ENCODE peak calls at places on chromosomes 12 and 14, in four cellular contexts. One of them, this sample, is unnamed.

GRCh38 chr12:48924617-48925217 is 575 bp downstream of the FKBP11 start:
- DNase-seq in SK-N-SH: peak
- DNase-seq in K562: no peak
- DNase-seq in HepG2: no peak
- DNase-seq in this sample: no peak

GRCh38 chr12:92977326-92977725 is 48.2 kb upstream of the EEA1 start:
- DNase-seq in K562: no peak
- DNase-seq in HepG2: no peak
- DNase-seq in SK-N-SH: no peak
- DNase-seq in this sample: no peak

GRCh38 chr12:6469609-6470374 is 685 bp downstream of the VAMP1 start:
- DNase-seq in SK-N-SH: no peak
- DNase-seq in K562: no peak
- DNase-seq in HepG2: no peak
- DNase-seq in this sample: no peak

GRCh38 chr12:101737476-101737875 is 1.8 kb downstream of the SYCP3 start:
- DNase-seq in SK-N-SH: no peak
- DNase-seq in HepG2: no peak
- DNase-seq in K562: no peak
- DNase-seq in this sample: no peak

GRCh38 chr14:105067140-105067968 is 2.1 kb upstream of the GPR132 start:
- DNase-seq in SK-N-SH: no peak
- DNase-seq in K562: no peak
- DNase-seq in HepG2: no peak
- DNase-seq in this sample: no peak

GRCh38 chr14:34883954-34884353 is 8.8 kb upstream of the BAZ1A start:
- DNase-seq in SK-N-SH: no peak
- DNase-seq in K562: no peak
- DNase-seq in HepG2: peak
- DNase-seq in this sample: no peak

GRCh38 chr12:132204064-132204821 is 60.0 kb downstream of the NOC4L start:
- DNase-seq in SK-N-SH: no peak
- DNase-seq in K562: no peak
- DNase-seq in HepG2: no peak
- DNase-seq in this sample: no peak

GRCh38 chr14:104885031-104885972 is 20.2 kb downstream of the CEP170B start:
- DNase-seq in HepG2: no peak
- DNase-seq in K562: no peak
- DNase-seq in SK-N-SH: no peak
- DNase-seq in this sample: no peak

GRCh38 chr12:53098354-53098981 is 1.0 kb downstream of the IGFBP6 start:
- DNase-seq in K562: peak
- DNase-seq in SK-N-SH: no peak
- DNase-seq in HepG2: no peak
- DNase-seq in this sample: peak

GRCh38 chr12:51886021-51886710 is 1.7 kb upstream of the ANKRD33 start:
- DNase-seq in HepG2: peak
- DNase-seq in SK-N-SH: no peak
- DNase-seq in K562: no peak
- DNase-seq in this sample: no peak

GRCh38 chr12:76446090-76446489 is 97.9 kb upstream of the BBS10 start:
- DNase-seq in K562: no peak
- DNase-seq in HepG2: no peak
- DNase-seq in SK-N-SH: no peak
- DNase-seq in this sample: no peak

GRCh38 chr12:16189849-16190248 is 87.6 kb downstream of the SLC15A5 start:
- DNase-seq in SK-N-SH: no peak
- DNase-seq in HepG2: peak
- DNase-seq in K562: no peak
- DNase-seq in this sample: no peak

GRCh38 chr14:36516719-36517241 is 3.3 kb downstream of the NKX2-1 start:
- DNase-seq in HepG2: no peak
- DNase-seq in SK-N-SH: peak
- DNase-seq in K562: no peak
- DNase-seq in this sample: no peak

GRCh38 chr12:93766802-93767523 is 89.8 kb downstream of the CRADD start:
- DNase-seq in K562: no peak
- DNase-seq in SK-N-SH: peak
- DNase-seq in HepG2: no peak
- DNase-seq in this sample: no peak

GRCh38 chr14:52692248-52692962 is 3.0 kb downstream of the ERO1A start:
- DNase-seq in K562: no peak
- DNase-seq in SK-N-SH: peak
- DNase-seq in HepG2: no peak
- DNase-seq in this sample: no peak

GRCh38 chr12:62693291-62694040 is 226.8 kb downstream of the MON2 start:
- DNase-seq in HepG2: no peak
- DNase-seq in K562: no peak
- DNase-seq in SK-N-SH: no peak
- DNase-seq in this sample: no peak

GRCh38 chr12:76030378-76031080 is 1.0 kb downstream of the PHLDA1 start:
- DNase-seq in HepG2: no peak
- DNase-seq in SK-N-SH: peak
- DNase-seq in K562: no peak
- DNase-seq in this sample: no peak

GRCh38 chr14:44960646-44961045 is 1.1 kb downstream of the KLHL28 start:
- DNase-seq in K562: no peak
- DNase-seq in HepG2: no peak
- DNase-seq in SK-N-SH: no peak
- DNase-seq in this sample: no peak

GRCh38 chr12:16583991-16584745 is 21.8 kb downstream of the LMO3 start:
- DNase-seq in HepG2: no peak
- DNase-seq in K562: no peak
- DNase-seq in SK-N-SH: no peak
- DNase-seq in this sample: no peak

GRCh38 chr12:58728397-58728796 is 191.9 kb downstream of the LRIG3 start:
- DNase-seq in K562: no peak
- DNase-seq in HepG2: no peak
- DNase-seq in SK-N-SH: no peak
- DNase-seq in this sample: no peak

GRCh38 chr12:65823481-65824313 is 586 bp upstream of the HMGA2 start:
- DNase-seq in HepG2: peak
- DNase-seq in K562: no peak
- DNase-seq in SK-N-SH: peak
- DNase-seq in this sample: peak

GRCh38 chr14:100374891-100375272 is 51.7 kb downstream of the SLC25A47 start:
- DNase-seq in SK-N-SH: no peak
- DNase-seq in K562: no peak
- DNase-seq in HepG2: no peak
- DNase-seq in this sample: no peak

GRCh38 chr12:122948605-122949004 is 17.7 kb downstream of the ABCB9 start:
- DNase-seq in HepG2: no peak
- DNase-seq in K562: no peak
- DNase-seq in SK-N-SH: no peak
- DNase-seq in this sample: no peak

GRCh38 chr12:22481557-22482104 is 62.7 kb downstream of the C2CD5 start:
- DNase-seq in SK-N-SH: no peak
- DNase-seq in HepG2: no peak
- DNase-seq in K562: no peak
- DNase-seq in this sample: no peak

GRCh38 chr12:48995061-48995879 is 3.9 kb downstream of the DDN start:
- DNase-seq in SK-N-SH: peak
- DNase-seq in HepG2: peak
- DNase-seq in K562: peak
- DNase-seq in this sample: peak

GRCh38 chr12:57031228-57031670 is 14.9 kb upstream of the TAC3 start:
- DNase-seq in SK-N-SH: no peak
- DNase-seq in K562: no peak
- DNase-seq in HepG2: peak
- DNase-seq in this sample: peak

GRCh38 chr14:83300454-83301064 is 1766.9 kb upstream of the SEL1L start:
- DNase-seq in SK-N-SH: peak
- DNase-seq in HepG2: peak
- DNase-seq in K562: no peak
- DNase-seq in this sample: no peak

GRCh38 chr12:133106253-133106652 is 23.8 kb downstream of the ZNF891 start:
- DNase-seq in HepG2: no peak
- DNase-seq in SK-N-SH: no peak
- DNase-seq in K562: no peak
- DNase-seq in this sample: no peak

DNA sequence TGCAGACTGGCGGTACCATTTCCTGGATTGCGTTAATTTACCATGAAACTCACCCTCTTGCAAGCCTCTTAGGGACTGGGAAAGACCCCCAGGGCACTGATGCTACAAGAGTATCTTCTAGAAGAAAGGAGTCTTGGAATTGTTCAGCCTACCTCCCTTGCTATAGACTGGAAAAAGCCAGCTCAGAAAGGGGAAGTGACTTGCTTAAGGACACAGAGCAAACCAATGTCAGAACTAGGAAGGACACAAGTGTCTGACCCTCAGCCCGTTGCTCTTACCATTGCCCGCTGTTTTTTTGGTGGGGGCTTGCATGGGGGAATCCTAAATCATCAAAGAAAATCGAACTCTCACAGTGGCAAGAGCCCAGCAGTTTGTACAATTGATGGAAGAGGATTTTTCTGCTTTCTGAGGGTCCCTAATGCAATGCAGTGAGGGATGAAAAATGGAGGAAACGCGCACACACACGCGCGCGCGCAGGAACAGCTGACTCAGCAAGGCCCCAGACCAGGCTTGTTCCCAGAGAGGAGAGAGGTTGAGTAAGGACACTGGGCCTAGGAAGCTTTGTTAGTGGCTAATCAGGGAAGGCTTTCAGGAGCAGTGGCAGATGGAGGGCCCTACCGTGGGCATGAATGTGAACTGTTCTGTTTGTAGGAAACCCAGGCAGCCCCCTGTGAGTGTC is 50.9 kb downstream of the RIN3 start:
- DNase-seq in HepG2: no peak
- DNase-seq in SK-N-SH: no peak
- DNase-seq in K562: no peak
- DNase-seq in this sample: no peak
- TF ChIP-seq POLR2AphosphoS5 in HepG2: no peak
- TF ChIP-seq POLR2AphosphoS5 in SK-N-SH: no peak
- TF ChIP-seq POLR2AphosphoS5 in K562: no peak
- TF ChIP-seq POLR2AphosphoS5 in this sample: no peak

GRCh38 chr14:94388027-94388895 is at the start of gene SERPINA1:
- DNase-seq in K562: no peak
- DNase-seq in HepG2: peak
- DNase-seq in SK-N-SH: no peak
- DNase-seq in this sample: no peak
- TF ChIP-seq ELF1 in K562: no peak
- TF ChIP-seq ELF1 in HepG2: no peak
- TF ChIP-seq ELF1 in SK-N-SH: no peak
- TF ChIP-seq ELF1 in this sample: no peak

GRCh38 chr12:120265483-120266179 is at the start of gene PXN:
- DNase-seq in HepG2: peak
- DNase-seq in K562: peak
- DNase-seq in SK-N-SH: peak
- DNase-seq in this sample: peak
- TF ChIP-seq POLR2AphosphoS5 in HepG2: peak
- TF ChIP-seq POLR2AphosphoS5 in K562: peak
- TF ChIP-seq POLR2AphosphoS5 in SK-N-SH: no peak
- TF ChIP-seq POLR2AphosphoS5 in this sample: peak

GRCh38 chr14:95151561-95151960 is 5.8 kb downstream of the DICER1 start:
- DNase-seq in HepG2: no peak
- DNase-seq in K562: no peak
- DNase-seq in SK-N-SH: no peak
- DNase-seq in this sample: no peak
- TF ChIP-seq ELF1 in HepG2: no peak
- TF ChIP-seq ELF1 in K562: no peak
- TF ChIP-seq ELF1 in SK-N-SH: no peak
- TF ChIP-seq ELF1 in this sample: no peak